ENCODE peak calls at places on chromosomes 11 and 22, in nine cellular contexts. U is IMR-90, I is ovary, N is transverse colon, F is thyroid gland, D is uterus, Y is gastrocnemius medialis, O is esophagus muscularis mucosa, P is tibial nerve. X is an unnamed sample.

GRCh38 chr11:79179087-79179486 is 261.7 kb downstream of the TENM4 start:
- DNase-seq in U (peak; percentile 49), I (no peak), N (no peak), F (no peak), D (no peak), Y (no peak), O (no peak), P (no peak), X (no peak)

GRCh38 chr11:8787372-8787771 is 104.8 kb downstream of the RPL27A start:
- DNase-seq in U (peak; percentile 53), I (no peak), N (peak; percentile 57), F (peak; percentile 46), D (peak; percentile 62), Y (no peak), O (no peak), P (no peak), X (no peak)

GRCh38 chr11:98107736-98108135 is 913.0 kb upstream of the CNTN5 start:
- DNase-seq in U (no peak), I (no peak), N (no peak), F (peak; percentile 13), D (no peak), Y (no peak), O (no peak), P (no peak), X (no peak)

GRCh38 chr11:84714316-84714780 is 912.8 kb downstream of the DLG2 start:
- DNase-seq in U (peak; percentile 6), I (peak; percentile 29), N (peak; percentile 65), F (peak; percentile 63), D (no peak), Y (no peak), O (no peak), P (no peak), X (peak; percentile 75)

GRCh38 chr11:122007611-122008071 is 108.4 kb downstream of the BLID start:
- DNase-seq in U (peak; percentile 16), I (peak; percentile 45), N (no peak), F (peak; percentile 12), D (peak; percentile 50), Y (peak; percentile 26), O (no peak), P (peak; percentile 77), X (no peak)

GRCh38 chr22:49269371-49269770 is 558.3 kb downstream of the BRD1 start:
- DNase-seq in U (no peak), I (no peak), N (no peak), F (no peak), D (no peak), Y (no peak), O (no peak), P (no peak), X (no peak)

GRCh38 chr22:46471901-46472721 is 65.3 kb downstream of the CELSR1 start:
- DNase-seq in U (no peak), I (no peak), N (no peak), F (no peak), D (no peak), Y (no peak), O (no peak), P (no peak), X (no peak)

GRCh38 chr11:119983240-119983732 is 154.6 kb downstream of the TRIM29 start:
- DNase-seq in U (no peak), I (no peak), N (no peak), F (no peak), D (no peak), Y (no peak), O (no peak), P (no peak), X (no peak)

GRCh38 chr11:57205046-57205671 is 23.4 kb downstream of the LRRC55 start:
- DNase-seq in U (peak; percentile 62), I (no peak), N (no peak), F (no peak), D (no peak), Y (no peak), O (no peak), P (no peak), X (no peak)

GRCh38 chr22:19479358-19480172 is at the start of gene CDC45:
- DNase-seq in U (peak; percentile 98), I (peak; percentile 94), N (peak; percentile 97), F (peak; percentile 98), D (peak; percentile 96), Y (peak; percentile 96), O (peak; percentile 99), P (peak; percentile 95), X (peak; percentile 97)
- TF ChIP-seq POLR2A in U (peak; percentile 39), I (no peak), N (no peak), F (no peak), D (no peak), Y (no peak), O (no peak), P (no peak), X (no peak)

DNA sequence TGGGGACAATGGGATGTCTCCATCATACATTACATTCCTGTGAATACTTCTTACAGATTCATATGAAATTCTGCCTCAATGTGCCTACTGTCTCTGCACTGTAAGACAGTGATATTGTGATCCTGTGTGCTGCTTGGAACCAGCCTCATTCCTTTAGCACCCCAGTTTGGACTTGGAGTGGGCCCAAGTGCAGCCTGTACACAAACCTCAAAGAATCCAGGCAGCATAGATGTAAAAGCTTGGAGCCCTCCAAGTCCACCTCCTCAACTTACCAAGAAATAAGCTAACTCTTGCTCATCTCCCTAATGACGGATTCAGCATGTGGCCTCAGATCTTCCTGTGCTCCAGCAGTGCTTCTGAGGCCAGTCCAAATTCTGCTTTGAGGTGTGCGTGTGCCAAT is 24.4 kb downstream of the GRAP2 start:
- DNase-seq in U (no peak), I (no peak), N (no peak), F (no peak), D (no peak), Y (no peak), O (no peak), P (no peak), X (no peak)
- H3K4me1 ChIP-seq in U (no peaks in the 10 kb centered on the region), I (no peaks in the 10 kb centered on the region), N (peaks cover 29% of the 10 kb centered on the region), F (peaks cover 20% of the 10 kb centered on the region), D (no peaks in the 10 kb centered on the region), Y (no peaks in the 10 kb centered on the region), O (no peaks in the 10 kb centered on the region), P (no peaks in the 10 kb centered on the region), X (peaks cover 18% of the 10 kb centered on the region)

GRCh38 chr11:64724863-64725535 is 2.0 kb upstream of the NRXN2 start:
- DNase-seq in U (no peak), I (no peak), N (no peak), F (no peak), D (no peak), Y (no peak), O (no peak), P (no peak), X (no peak)

GRCh38 chr11:64723907-64724862 is 1.2 kb upstream of the NRXN2 start:
- DNase-seq in U (no peak), I (no peak), N (no peak), F (no peak), D (no peak), Y (no peak), O (no peak), P (no peak), X (no peak)

GRCh38 chr11:64727131-64727530 is 4.1 kb upstream of the NRXN2 start:
- DNase-seq in U (no peak), I (no peak), N (no peak), F (no peak), D (no peak), Y (no peak), O (no peak), P (no peak), X (no peak)

GRCh38 chr11:64726211-64726641 is 3.2 kb upstream of the NRXN2 start:
- DNase-seq in U (no peak), I (no peak), N (no peak), F (no peak), D (no peak), Y (no peak), O (no peak), P (no peak), X (no peak)

DNA sequence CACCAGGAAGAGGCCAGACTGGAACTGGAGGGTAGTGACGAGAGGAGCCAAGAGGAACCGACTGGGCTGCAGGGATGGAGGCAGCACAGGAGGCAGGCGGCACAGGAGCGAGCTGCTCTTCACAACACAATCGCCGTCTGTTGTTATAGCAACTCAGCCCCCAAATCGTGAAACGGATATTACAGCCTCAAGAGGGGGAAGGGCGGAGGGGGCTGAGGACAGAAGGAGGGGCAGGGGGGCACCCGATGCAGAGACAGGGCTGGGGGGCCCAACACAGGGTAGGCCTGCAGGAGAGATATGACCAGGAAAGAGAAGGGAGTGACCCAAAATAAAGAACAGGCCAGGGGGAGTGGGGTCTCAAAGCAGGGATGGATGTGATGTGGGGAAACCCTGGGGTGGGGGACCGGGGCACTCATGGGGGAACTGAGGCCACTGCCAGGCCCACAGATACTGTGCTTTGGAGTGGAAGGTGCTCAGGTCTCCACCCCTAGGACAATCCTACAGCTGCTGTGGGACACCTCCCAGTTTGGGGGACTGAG is 2.7 kb upstream of the NRXN2 start:
- DNase-seq in U (no peak), I (no peak), N (no peak), F (no peak), D (no peak), Y (no peak), O (no peak), P (no peak), X (no peak)
- H3K27ac ChIP-seq in U (no peak overlapping the region), I (no peak overlapping the region), N (no peak overlapping the region), F (no peak overlapping the region), D (no peak overlapping the region), Y (no peak overlapping the region), O (no peak overlapping the region), P (no peak overlapping the region), X (no peak overlapping the region)

GRCh38 chr11:65887723-65888162 is 528 bp downstream of the FIBP start:
- DNase-seq in U (peak; percentile 63), I (no peak), N (no peak), F (no peak), D (no peak), Y (no peak), O (no peak), P (no peak), X (no peak)

GRCh38 chr11:65887026-65887722 is 1.1 kb downstream of the FIBP start:
- DNase-seq in U (no peak), I (peak; percentile 61), N (peak; percentile 29), F (no peak), D (no peak), Y (no peak), O (no peak), P (no peak), X (no peak)

GRCh38 chr11:65890324-65891179 is at the start of gene CCDC85B:
- DNase-seq in U (peak; percentile 95), I (peak; percentile 99), N (peak; percentile 99), F (peak; percentile 98), D (peak; percentile 99), Y (peak; percentile 96), O (peak; percentile 100), P (peak; percentile 98), X (peak; percentile 97)

GRCh38 chr11:65885808-65886536 is 2.3 kb downstream of the FIBP start:
- DNase-seq in U (no peak), I (no peak), N (peak; percentile 24), F (no peak), D (no peak), Y (no peak), O (no peak), P (no peak), X (no peak)

DNA sequence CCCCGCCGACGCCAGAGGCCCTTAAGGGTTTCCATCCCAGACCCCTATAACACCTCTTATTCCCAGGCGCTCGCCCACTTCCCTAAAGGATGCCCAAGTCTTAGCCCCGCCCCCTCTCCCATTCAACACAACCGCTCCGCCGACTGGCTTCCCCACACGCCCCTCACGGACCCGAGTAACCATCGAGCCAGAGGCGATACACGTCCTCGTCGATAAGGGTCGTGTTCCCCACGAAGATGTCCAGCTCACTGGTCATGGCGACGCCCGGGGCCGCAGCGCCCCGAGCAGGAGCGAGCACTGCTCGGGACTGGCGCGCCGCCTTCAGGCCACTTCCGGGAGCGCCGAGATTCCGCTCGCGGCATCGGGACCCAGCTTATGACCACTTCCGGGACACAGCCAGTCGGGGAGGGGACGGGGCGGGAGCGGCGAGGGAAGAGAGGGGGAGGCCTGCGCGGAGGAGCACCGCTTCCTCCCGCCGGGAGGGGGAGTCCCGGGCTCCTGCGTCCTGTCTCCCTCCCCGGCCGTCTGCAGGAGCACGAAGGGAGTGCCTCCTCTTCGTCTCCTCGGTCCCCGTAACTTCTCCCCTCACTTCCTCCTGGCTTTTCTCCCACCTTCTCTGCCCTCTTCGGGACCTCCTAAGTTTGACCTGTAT is at the start of gene FIBP:
- DNase-seq in U (peak; percentile 96), I (peak; percentile 98), N (peak; percentile 98), F (peak; percentile 99), D (peak; percentile 98), Y (peak; percentile 97), O (peak; percentile 99), P (peak; percentile 96), X (peak; percentile 98)
- TF ChIP-seq POLR2A in U (peak; percentile 65), I (peak; percentile 92), N (peak; percentile 94), F (peak; percentile 5), D (peak; percentile 92), Y (peak; percentile 80), O (peak; percentile 85), P (peak; percentile 89), X (peak; percentile 91)